ENCODE peak calls at places on chromosomes 7 and 10, in four cellular contexts. One of them, this sample, is unnamed.

GRCh38 chr7:46534593-46535271 is 613.7 kb upstream of the IGFBP3 start:
- DNase-seq in left ventricle myocardium inferior: no peak
- DNase-seq in CD8-positive, alpha-beta T cell: no peak
- DNase-seq in HepG2: no peak
- DNase-seq in this sample: no peak

GRCh38 chr10:2734691-2735090 is 332.7 kb upstream of the PFKP start:
- DNase-seq in left ventricle myocardium inferior: no peak
- DNase-seq in CD8-positive, alpha-beta T cell: no peak
- DNase-seq in HepG2: no peak
- DNase-seq in this sample: no peak

GRCh38 chr7:80584778-80585177 is 53.7 kb upstream of the CD36 start:
- DNase-seq in left ventricle myocardium inferior: no peak
- DNase-seq in CD8-positive, alpha-beta T cell: no peak
- DNase-seq in HepG2: peak
- DNase-seq in this sample: no peak

GRCh38 chr10:93379366-93380042 is 102.6 kb downstream of the MYOF start:
- DNase-seq in left ventricle myocardium inferior: no peak
- DNase-seq in CD8-positive, alpha-beta T cell: no peak
- DNase-seq in HepG2: no peak
- DNase-seq in this sample: no peak

GRCh38 chr7:111083423-111083822 is 7.5 kb upstream of the LRRN3 start:
- DNase-seq in left ventricle myocardium inferior: no peak
- DNase-seq in CD8-positive, alpha-beta T cell: no peak
- DNase-seq in HepG2: no peak
- DNase-seq in this sample: no peak

GRCh38 chr10:88754272-88754671 is 5.5 kb upstream of the LIPN start:
- DNase-seq in left ventricle myocardium inferior: no peak
- DNase-seq in CD8-positive, alpha-beta T cell: no peak
- DNase-seq in HepG2: no peak
- DNase-seq in this sample: no peak

GRCh38 chr7:26170663-26171062 is 18.7 kb downstream of the NFE2L3 start:
- DNase-seq in left ventricle myocardium inferior: no peak
- DNase-seq in CD8-positive, alpha-beta T cell: no peak
- DNase-seq in HepG2: no peak
- DNase-seq in this sample: no peak

GRCh38 chr7:24574365-24574764 is 1.1 kb downstream of the PALS2 start:
- DNase-seq in left ventricle myocardium inferior: no peak
- DNase-seq in CD8-positive, alpha-beta T cell: no peak
- DNase-seq in HepG2: no peak
- DNase-seq in this sample: no peak

GRCh38 chr10:99659868-99660366 is 608 bp downstream of the ENTPD7 start:
- DNase-seq in left ventricle myocardium inferior: no peak
- DNase-seq in CD8-positive, alpha-beta T cell: no peak
- DNase-seq in HepG2: no peak
- DNase-seq in this sample: no peak

GRCh38 chr10:96130326-96130758 is 245 bp downstream of the ZNF518A start:
- DNase-seq in left ventricle myocardium inferior: peak
- DNase-seq in CD8-positive, alpha-beta T cell: no peak
- DNase-seq in HepG2: peak
- DNase-seq in this sample: peak
- TF ChIP-seq CTCF in left ventricle myocardium inferior: no peak
- TF ChIP-seq CTCF in CD8-positive, alpha-beta T cell: no peak
- TF ChIP-seq CTCF in HepG2: peak
- TF ChIP-seq CTCF in this sample: no peak

GRCh38 chr7:99270702-99271101 is 1.9 kb upstream of the MYH16 start:
- DNase-seq in left ventricle myocardium inferior: no peak
- DNase-seq in CD8-positive, alpha-beta T cell: no peak
- DNase-seq in HepG2: peak
- DNase-seq in this sample: no peak
- TF ChIP-seq CTCF in left ventricle myocardium inferior: no peak
- TF ChIP-seq CTCF in CD8-positive, alpha-beta T cell: no peak
- TF ChIP-seq CTCF in HepG2: peak
- TF ChIP-seq CTCF in this sample: no peak

GRCh38 chr7:28269700-28270361 is 89.2 kb upstream of the JAZF1 start:
- DNase-seq in left ventricle myocardium inferior: no peak
- DNase-seq in CD8-positive, alpha-beta T cell: no peak
- DNase-seq in HepG2: no peak
- DNase-seq in this sample: no peak

GRCh38 chr7:28276303-28276702 is 95.7 kb upstream of the JAZF1 start:
- DNase-seq in left ventricle myocardium inferior: no peak
- DNase-seq in CD8-positive, alpha-beta T cell: no peak
- DNase-seq in HepG2: no peak
- DNase-seq in this sample: no peak

GRCh38 chr7:28277364-28277763 is 96.8 kb upstream of the JAZF1 start:
- DNase-seq in left ventricle myocardium inferior: no peak
- DNase-seq in CD8-positive, alpha-beta T cell: no peak
- DNase-seq in HepG2: no peak
- DNase-seq in this sample: no peak

GRCh38 chr7:28270536-28270935 is 89.9 kb upstream of the JAZF1 start:
- DNase-seq in left ventricle myocardium inferior: no peak
- DNase-seq in CD8-positive, alpha-beta T cell: no peak
- DNase-seq in HepG2: no peak
- DNase-seq in this sample: no peak

DNA sequence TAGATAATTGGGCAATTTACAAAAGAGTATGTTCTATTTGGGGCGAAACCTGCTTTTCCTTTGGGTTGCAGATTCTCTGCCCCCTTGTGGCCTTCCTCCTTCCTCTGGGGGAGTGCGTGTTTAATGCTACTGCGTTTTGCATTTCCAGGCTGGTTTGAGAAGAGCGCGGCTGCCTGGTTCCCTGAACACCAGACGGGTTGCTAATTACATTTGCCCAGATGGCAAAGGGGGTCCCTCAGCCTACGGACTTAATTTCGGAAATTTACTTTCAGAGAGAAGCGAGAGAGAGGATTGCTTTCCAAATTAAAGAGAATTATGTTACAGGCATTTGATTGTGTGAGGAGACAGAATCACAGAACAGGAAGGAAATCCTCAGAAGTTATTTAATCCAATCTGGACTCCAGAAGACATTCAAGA is 91.9 kb upstream of the JAZF1 start:
- DNase-seq in left ventricle myocardium inferior: peak
- DNase-seq in CD8-positive, alpha-beta T cell: no peak
- DNase-seq in HepG2: no peak
- DNase-seq in this sample: peak
- TF ChIP-seq CTCF in left ventricle myocardium inferior: peak
- TF ChIP-seq CTCF in CD8-positive, alpha-beta T cell: peak
- TF ChIP-seq CTCF in HepG2: peak
- TF ChIP-seq CTCF in this sample: peak

GRCh38 chr7:151059362-151060112 is at the start of gene SLC4A2:
- DNase-seq in left ventricle myocardium inferior: peak
- DNase-seq in CD8-positive, alpha-beta T cell: peak
- DNase-seq in HepG2: peak
- DNase-seq in this sample: peak
- TF ChIP-seq CTCF in left ventricle myocardium inferior: peak
- TF ChIP-seq CTCF in CD8-positive, alpha-beta T cell: peak
- TF ChIP-seq CTCF in HepG2: peak
- TF ChIP-seq CTCF in this sample: no peak

GRCh38 chr7:28536259-28536658 is 123.9 kb downstream of the CREB5 start:
- DNase-seq in left ventricle myocardium inferior: no peak
- DNase-seq in CD8-positive, alpha-beta T cell: no peak
- DNase-seq in HepG2: no peak
- DNase-seq in this sample: no peak
- TF ChIP-seq CTCF in left ventricle myocardium inferior: peak
- TF ChIP-seq CTCF in CD8-positive, alpha-beta T cell: no peak
- TF ChIP-seq CTCF in HepG2: no peak
- TF ChIP-seq CTCF in this sample: no peak

GRCh38 chr10:4512557-4513286 is 313.3 kb upstream of the AKR1E2 start:
- DNase-seq in left ventricle myocardium inferior: peak
- DNase-seq in CD8-positive, alpha-beta T cell: no peak
- DNase-seq in HepG2: peak
- DNase-seq in this sample: no peak
- TF ChIP-seq CTCF in left ventricle myocardium inferior: peak
- TF ChIP-seq CTCF in CD8-positive, alpha-beta T cell: no peak
- TF ChIP-seq CTCF in HepG2: peak
- TF ChIP-seq CTCF in this sample: peak

GRCh38 chr7:98469088-98469487 is 68.2 kb upstream of the BAIAP2L1 start:
- DNase-seq in left ventricle myocardium inferior: no peak
- DNase-seq in CD8-positive, alpha-beta T cell: no peak
- DNase-seq in HepG2: no peak
- DNase-seq in this sample: no peak

GRCh38 chr7:98470131-98470985 is 69.5 kb upstream of the BAIAP2L1 start:
- DNase-seq in left ventricle myocardium inferior: peak
- DNase-seq in CD8-positive, alpha-beta T cell: no peak
- DNase-seq in HepG2: no peak
- DNase-seq in this sample: no peak

GRCh38 chr7:98465022-98465421 is 64.1 kb upstream of the BAIAP2L1 start:
- DNase-seq in left ventricle myocardium inferior: no peak
- DNase-seq in CD8-positive, alpha-beta T cell: no peak
- DNase-seq in HepG2: no peak
- DNase-seq in this sample: no peak

GRCh38 chr7:98464558-98464940 is 63.7 kb upstream of the BAIAP2L1 start:
- DNase-seq in left ventricle myocardium inferior: no peak
- DNase-seq in CD8-positive, alpha-beta T cell: no peak
- DNase-seq in HepG2: no peak
- DNase-seq in this sample: no peak

DNA sequence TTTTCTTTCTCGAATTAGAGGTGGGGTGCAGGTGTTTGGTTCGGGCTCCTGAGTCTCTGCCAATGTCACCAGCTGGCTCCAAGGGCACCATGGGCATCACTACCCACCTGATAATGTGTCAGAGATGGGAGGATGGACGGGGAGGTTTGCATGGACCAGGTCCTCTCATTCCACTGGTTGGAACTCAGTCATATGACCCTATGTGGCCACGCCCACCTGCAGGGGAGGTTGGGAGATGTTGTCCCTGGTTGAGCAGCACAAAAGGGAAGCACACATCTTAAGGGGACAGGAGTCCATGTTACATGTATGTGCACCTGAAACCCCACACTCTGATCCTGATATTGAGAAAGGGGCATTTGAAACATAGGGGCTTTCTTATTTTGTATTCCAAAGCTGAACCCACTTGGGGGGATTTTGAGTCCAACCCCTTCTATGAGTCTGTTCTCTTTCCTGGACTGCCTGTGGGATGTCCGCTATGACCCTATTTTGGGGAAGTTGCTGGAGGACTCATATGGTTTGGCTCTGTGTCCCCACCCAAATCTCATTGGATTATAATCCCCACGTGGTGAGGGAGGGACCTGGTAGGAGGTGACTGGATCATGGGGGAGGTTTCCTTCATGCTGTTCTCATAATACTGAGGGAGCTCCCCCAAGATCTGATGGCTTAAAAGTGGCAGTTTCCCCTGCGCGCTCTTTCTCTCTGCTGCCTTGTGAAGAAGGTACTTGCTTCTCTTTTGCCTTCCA is 66.9 kb upstream of the BAIAP2L1 start:
- DNase-seq in left ventricle myocardium inferior: no peak
- DNase-seq in CD8-positive, alpha-beta T cell: no peak
- DNase-seq in HepG2: no peak
- DNase-seq in this sample: no peak
- TF ChIP-seq CTCF in left ventricle myocardium inferior: no peak
- TF ChIP-seq CTCF in CD8-positive, alpha-beta T cell: no peak
- TF ChIP-seq CTCF in HepG2: no peak
- TF ChIP-seq CTCF in this sample: no peak